ENCODE peak calls at places on chromosomes 2 and 18, in four cellular contexts. V, A, E and O are unnamed samples.

GRCh38 chr18:42196651-42197050 is 241.6 kb downstream of the PIK3C3 start:
- DNase-seq in E (no peak), A (no peak), V (no peak), O (no peak)

GRCh38 chr2:134107402-134107801 is 146.5 kb upstream of the MGAT5 start:
- DNase-seq in E (no peak), A (no peak), V (no peak), O (no peak)

GRCh38 chr18:22446325-22446724 is 28.6 kb upstream of the CTAGE1 start:
- DNase-seq in E (no peak), V (no peak), A (no peak), O (no peak)

GRCh38 chr2:118431188-118431562 is 342.9 kb downstream of the INSIG2 start:
- DNase-seq in A (no peak), E (no peak), V (no peak), O (no peak)

GRCh38 chr2:174484573-174484972 is 2.3 kb downstream of the GPR155 start:
- DNase-seq in V (no peak), E (no peak), A (no peak), O (no peak)

GRCh38 chr2:160387558-160388262 is 105.9 kb downstream of the RBMS1 start:
- DNase-seq in V (no peak), A (peak), E (no peak), O (no peak)

GRCh38 chr2:65728477-65729180 is 296.2 kb upstream of the SPRED2 start:
- DNase-seq in E (no peak), A (no peak), V (no peak), O (no peak)

GRCh38 chr2:176774768-176775453 is 437.7 kb upstream of the HNRNPA3 start:
- DNase-seq in V (no peak), A (no peak), E (no peak), O (no peak)

GRCh38 chr2:200624660-200625059 is 38.8 kb downstream of the AOX1 start:
- DNase-seq in E (no peak), A (peak), V (no peak), O (no peak)

GRCh38 chr2:20176760-20177159 is 48.2 kb downstream of the SDC1 start:
- DNase-seq in V (no peak), E (no peak), A (no peak), O (no peak)

GRCh38 chr2:65638438-65638837 is 206.0 kb upstream of the SPRED2 start:
- DNase-seq in E (no peak), V (no peak), A (no peak), O (no peak)

GRCh38 chr2:15736396-15737180 is 144.9 kb downstream of the DDX1 start:
- DNase-seq in A (no peak), V (no peak), E (no peak), O (no peak)

GRCh38 chr2:160715428-160715827 is 221.8 kb upstream of the RBMS1 start:
- DNase-seq in V (no peak), E (no peak), A (no peak), O (no peak)

GRCh38 chr18:45161850-45162249 is 453.4 kb upstream of the SLC14A2 start:
- DNase-seq in A (no peak), V (no peak), E (no peak), O (no peak)

GRCh38 chr2:147639891-147640290 is 204.9 kb upstream of the ACVR2A start:
- DNase-seq in A (no peak), E (peak), V (no peak), O (no peak)

GRCh38 chr2:201858781-201859180 is 52.4 kb downstream of the CDK15 start:
- DNase-seq in V (peak), A (no peak), E (peak), O (no peak)

GRCh38 chr2:98160574-98160973 is 73.6 kb downstream of the VWA3B start:
- DNase-seq in V (no peak), A (no peak), E (no peak), O (no peak)

GRCh38 chr18:36095936-36096519 is 28.7 kb upstream of the RPRD1A start:
- DNase-seq in E (no peak), A (peak), V (no peak), O (peak)

GRCh38 chr2:18552351-18553077 is 7.9 kb downstream of the RDH14 start:
- DNase-seq in E (no peak), V (no peak), A (no peak), O (no peak)

GRCh38 chr2:67656875-67657274 is 259.7 kb downstream of the ETAA1 start:
- DNase-seq in E (no peak), A (no peak), V (no peak), O (no peak)

GRCh38 chr2:9781252-9781651 is 62.0 kb upstream of the TAF1B start:
- DNase-seq in V (no peak), E (no peak), A (no peak), O (no peak)

GRCh38 chr2:38668092-38668491 is 2.2 kb downstream of the GALM start:
- DNase-seq in V (no peak), E (no peak), A (no peak), O (no peak)

GRCh38 chr2:69786105-69786504 is 43.4 kb upstream of the GMCL1 start:
- DNase-seq in E (no peak), A (no peak), V (no peak), O (no peak)

GRCh38 chr2:105578166-105578565 is 166.5 kb upstream of the NCK2 start:
- DNase-seq in A (no peak), E (no peak), V (no peak), O (no peak)

GRCh38 chr2:220188031-220188430 is 560.6 kb downstream of the SLC4A3 start:
- DNase-seq in A (peak), V (no peak), E (peak), O (no peak)

GRCh38 chr2:166090900-166091299 is 36.9 kb downstream of the SCN1A start:
- DNase-seq in A (no peak), E (no peak), V (no peak), O (no peak)

GRCh38 chr2:176931588-176932563 is 280.7 kb upstream of the HNRNPA3 start:
- DNase-seq in V (peak), A (no peak), E (peak), O (no peak)

GRCh38 chr2:31067259-31067658 is 71.0 kb downstream of the GALNT14 start:
- DNase-seq in A (no peak), E (no peak), V (no peak), O (no peak)

GRCh38 chr18:51135361-51135760 is 62.1 kb downstream of the MEX3C start:
- DNase-seq in E (no peak), V (no peak), A (peak), O (no peak)

GRCh38 chr2:215084080-215084479 is 54.3 kb downstream of the ABCA12 start:
- DNase-seq in V (no peak), E (no peak), A (no peak), O (no peak)

GRCh38 chr2:78677774-78678173 is 347.7 kb upstream of the REG3G start:
- DNase-seq in V (no peak), A (no peak), E (no peak), O (no peak)

GRCh38 chr2:104853926-104854506 is at the start of gene POU3F3:
- DNase-seq in A (no peak), E (peak), V (peak), O (peak)

GRCh38 chr2:165874445-165875039 is 79.0 kb downstream of the TTC21B start:
- DNase-seq in E (peak), V (no peak), A (peak), O (peak)

GRCh38 chr18:22551536-22552151 is 133.9 kb upstream of the CTAGE1 start:
- DNase-seq in A (peak), E (no peak), V (no peak), O (no peak)

GRCh38 chr2:237449193-237449797 is 35.3 kb upstream of the COL6A3 start:
- DNase-seq in A (no peak), V (no peak), E (no peak), O (no peak)

GRCh38 chr2:58680938-58681337 is 439.8 kb upstream of the FANCL start:
- DNase-seq in A (no peak), E (no peak), V (no peak), O (no peak)

GRCh38 chr18:79682896-79683625 is 3.5 kb downstream of the CTDP1 start:
- DNase-seq in V (peak), A (no peak), E (peak), O (no peak)